ENCODE peak calls at places on chromosome 7, in eight cellular contexts. V is lower lobe of right lung, P is spleen, R is heart right ventricle, U is neural progenitor cell, B is thyroid gland, H is left ventricle myocardium inferior, T is bronchial epithelial cell. D is an unnamed sample. For H3K27me3, the result is how much of the 10 kb centered on the place peaks cover.

GRCh38 chr7:157073335-157073734 is 62.9 kb upstream of the MNX1 start:
- DNase-seq in B (no peak), H (no peak), R (no peak), T (no peak), V (no peak), P (no peak), U (no peak), D (no peak)

GRCh38 chr7:110595694-110596093 is 495.2 kb upstream of the LRRN3 start:
- DNase-seq in T (no peak), R (no peak), V (no peak), H (no peak), U (peak), P (no peak), B (no peak), D (no peak)

GRCh38 chr7:99270702-99271101 is 1.9 kb upstream of the MYH16 start:
- DNase-seq in V (no peak), T (peak), U (peak), R (no peak), B (no peak), P (no peak), H (no peak), D (no peak)

GRCh38 chr7:131501422-131501821 is 55.0 kb downstream of the PODXL start:
- DNase-seq in U (no peak), R (no peak), V (no peak), P (no peak), H (no peak), T (peak), B (no peak), D (no peak)

GRCh38 chr7:126574838-126575250 is 677.9 kb downstream of the GRM8 start:
- DNase-seq in H (no peak), P (no peak), B (no peak), T (peak), V (no peak), R (no peak), U (no peak), D (no peak)

GRCh38 chr7:100431286-100431735 is 1.7 kb downstream of the MEPCE start:
- DNase-seq in H (no peak), P (peak), U (no peak), T (no peak), V (peak), R (no peak), B (no peak), D (no peak)

GRCh38 chr7:77258014-77258413 is 58.4 kb upstream of the FGL2 start:
- DNase-seq in P (no peak), V (no peak), B (no peak), R (no peak), H (no peak), T (peak), U (no peak), D (no peak)

GRCh38 chr7:134811798-134812197 is 32.4 kb downstream of the CALD1 start:
- DNase-seq in V (no peak), U (no peak), B (no peak), T (no peak), P (no peak), R (no peak), H (no peak), D (no peak)

GRCh38 chr7:155007947-155008346 is 5.0 kb upstream of the PAXIP1 start:
- DNase-seq in T (no peak), H (no peak), P (no peak), U (peak), B (no peak), V (no peak), R (no peak), D (no peak)

GRCh38 chr7:71442492-71443196 is 310.7 kb downstream of the GALNT17 start:
- DNase-seq in V (no peak), H (no peak), B (peak), R (no peak), U (no peak), T (no peak), P (no peak), D (no peak)

GRCh38 chr7:70856889-70857511 is 274.9 kb upstream of the GALNT17 start:
- DNase-seq in U (peak), H (peak), P (peak), T (peak), B (peak), R (peak), V (peak), D (peak)

GRCh38 chr7:77338260-77338659 is 77.9 kb downstream of the GSAP start:
- DNase-seq in P (no peak), H (no peak), B (no peak), V (no peak), R (no peak), U (no peak), T (no peak), D (no peak)

GRCh38 chr7:25770670-25771069 is 381.3 kb upstream of the NFE2L3 start:
- DNase-seq in V (no peak), H (no peak), B (no peak), U (no peak), T (no peak), P (no peak), R (no peak), D (no peak)

GRCh38 chr7:158129037-158130022 is 458.3 kb downstream of the PTPRN2 start:
- DNase-seq in V (no peak), U (no peak), R (no peak), P (no peak), B (no peak), H (no peak), T (no peak), D (no peak)

GRCh38 chr7:93843260-93843659 is 47.3 kb downstream of the TFPI2 start:
- DNase-seq in U (no peak), T (no peak), B (no peak), R (no peak), V (no peak), H (no peak), P (no peak), D (no peak)

GRCh38 chr7:95977994-95978393 is 205.6 kb downstream of the DYNC1I1 start:
- DNase-seq in P (no peak), V (no peak), H (no peak), U (no peak), B (no peak), R (no peak), T (no peak), D (no peak)

GRCh38 chr7:134874407-134874806 is 95.0 kb downstream of the CALD1 start:
- DNase-seq in H (no peak), B (no peak), T (no peak), U (no peak), P (no peak), V (no peak), R (no peak), D (no peak)

GRCh38 chr7:123571684-123572083 is 14.1 kb upstream of the NDUFA5 start:
- DNase-seq in R (no peak), U (no peak), B (no peak), P (no peak), H (no peak), V (no peak), T (peak), D (no peak)

GRCh38 chr7:33073243-33073642 is 10.7 kb upstream of the NT5C3A start:
- DNase-seq in B (no peak), P (no peak), H (no peak), U (no peak), T (no peak), V (no peak), R (no peak), D (no peak)

GRCh38 chr7:155398944-155399343 is 59.0 kb upstream of the EN2 start:
- DNase-seq in P (peak), T (no peak), R (no peak), V (no peak), B (no peak), H (no peak), U (no peak), D (peak)

GRCh38 chr7:28580626-28581025 is 168.3 kb downstream of the CREB5 start:
- DNase-seq in T (peak), R (no peak), V (no peak), B (no peak), P (no peak), U (no peak), H (no peak), D (no peak)

GRCh38 chr7:157905740-157906461 is 569.1 kb downstream of the DNAJB6 start:
- DNase-seq in V (no peak), R (peak), T (no peak), U (peak), B (no peak), H (peak), P (no peak), D (peak)

GRCh38 chr7:15839415-15840100 is 153.1 kb upstream of the MEOX2 start:
- DNase-seq in V (peak), U (peak), H (peak), T (no peak), R (peak), B (peak), P (no peak), D (peak)

GRCh38 chr7:74092964-74093339 is 9.3 kb downstream of the LIMK1 start:
- DNase-seq in H (peak), T (no peak), U (no peak), P (peak), B (no peak), V (peak), R (peak), D (peak)

GRCh38 chr7:4682621-4683042 is 537 bp downstream of the FOXK1 start:
- DNase-seq in P (peak), H (peak), B (peak), T (peak), V (peak), R (peak), U (no peak), D (peak)

GRCh38 chr7:124992881-124993562 is 63.4 kb upstream of the POT1 start:
- DNase-seq in U (no peak), R (no peak), T (peak), H (no peak), P (no peak), B (no peak), V (no peak), D (no peak)

GRCh38 chr7:69847921-69848612 is 249.8 kb downstream of the AUTS2 start:
- DNase-seq in T (no peak), H (no peak), B (no peak), R (no peak), U (no peak), V (no peak), P (no peak), D (no peak)

GRCh38 chr7:78912781-78913180 is 540.7 kb downstream of the MAGI2 start:
- DNase-seq in H (no peak), U (no peak), P (no peak), R (no peak), V (no peak), T (peak), B (no peak), D (no peak)

GRCh38 chr7:90412458-90413184 is 9.4 kb downstream of the CLDN12 start:
- DNase-seq in V (no peak), P (no peak), H (no peak), U (peak), T (peak), R (no peak), B (peak), D (peak)

GRCh38 chr7:80883188-80884025 is 35.4 kb downstream of the SEMA3C start:
- DNase-seq in U (no peak), P (no peak), V (no peak), B (no peak), H (no peak), R (no peak), T (peak), D (no peak)

GRCh38 chr7:127732306-127732705 is 80.3 kb downstream of the SND1 start:
- DNase-seq in U (no peak), V (no peak), P (no peak), B (no peak), H (no peak), T (no peak), R (no peak), D (no peak)

GRCh38 chr7:73722785-73723184 is 3.3 kb upstream of the STX1A start:
- DNase-seq in T (no peak), H (no peak), V (no peak), R (no peak), P (no peak), B (no peak), U (no peak), D (no peak)

GRCh38 chr7:47198159-47198558 is 383.8 kb downstream of the TNS3 start:
- DNase-seq in V (no peak), H (no peak), P (no peak), R (no peak), T (no peak), U (no peak), B (no peak), D (no peak)

GRCh38 chr7:47196106-47196630 is 385.7 kb downstream of the TNS3 start:
- DNase-seq in H (no peak), T (no peak), B (peak), U (no peak), P (no peak), R (no peak), V (no peak), D (no peak)

GRCh38 chr7:47194516-47194915 is 387.4 kb downstream of the TNS3 start:
- DNase-seq in B (no peak), P (no peak), V (no peak), R (no peak), H (no peak), T (no peak), U (no peak), D (no peak)

GRCh38 chr7:47197508-47197907 is 384.4 kb downstream of the TNS3 start:
- DNase-seq in V (no peak), H (no peak), P (no peak), R (no peak), B (no peak), T (no peak), U (no peak), D (no peak)

DNA sequence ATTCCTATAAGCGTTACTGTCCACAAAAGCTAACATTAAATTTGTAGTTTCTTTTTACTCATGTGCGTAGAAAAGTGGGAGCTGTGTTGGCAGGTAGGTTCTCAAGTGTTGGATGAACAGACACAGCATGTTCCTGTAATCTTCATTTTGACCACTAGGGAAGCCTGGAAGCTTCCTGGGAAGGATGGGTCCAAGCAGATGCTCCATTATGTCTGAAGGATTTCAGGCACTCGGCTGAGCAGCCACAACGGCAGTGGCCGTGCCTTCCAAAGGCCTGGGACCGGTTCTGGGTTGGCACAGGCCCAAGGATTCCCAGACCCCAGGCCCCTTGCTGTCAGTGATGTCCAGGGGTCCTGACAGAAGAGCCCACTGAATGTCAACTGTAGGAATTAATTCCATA is 386.3 kb downstream of the TNS3 start:
- DNase-seq in P (no peak), H (no peak), U (peak), R (no peak), V (no peak), T (no peak), B (no peak), D (no peak)
- TF ChIP-seq CTCF in P (no peak), H (peak), U (peak), R (no peak), V (no peak), T (no peak), B (no peak), D (peak)

DNA sequence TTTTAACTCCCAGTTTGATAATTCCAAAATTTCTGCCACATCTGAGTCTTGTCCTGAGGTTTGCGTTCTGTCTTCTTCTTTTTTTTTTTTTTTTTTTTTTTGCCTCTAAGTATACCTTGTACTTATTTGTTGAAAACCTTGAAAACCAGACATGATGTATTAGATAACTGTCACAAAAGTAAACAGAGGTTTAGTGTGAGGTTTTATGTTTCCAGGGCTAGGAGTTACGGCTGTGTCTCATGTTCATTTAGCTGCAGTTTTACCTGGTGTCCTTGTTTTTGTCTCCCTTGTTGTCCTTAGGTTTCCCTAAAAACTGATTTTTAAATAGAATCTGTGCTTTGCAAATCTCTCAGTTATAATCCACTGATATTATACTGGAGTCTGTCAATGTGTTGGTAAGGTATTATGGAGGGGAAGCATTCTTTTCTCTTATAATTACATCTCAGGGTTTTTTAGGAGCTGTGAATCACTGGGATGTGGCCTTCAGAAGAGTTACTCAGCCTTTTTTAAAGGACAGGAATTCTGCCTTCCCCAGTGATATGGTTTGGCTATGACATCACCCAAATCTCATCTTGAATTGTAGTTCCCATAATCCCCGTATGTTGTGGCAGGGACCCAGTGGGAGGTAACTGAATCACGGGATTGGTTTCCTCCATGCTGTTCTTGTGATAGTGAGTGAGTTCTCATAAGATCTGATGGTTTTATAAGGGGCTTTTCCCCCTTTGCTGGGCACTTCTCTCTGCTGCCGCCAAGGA is 95.0 kb downstream of the CDCA7L start:
- DNase-seq in P (no peak), V (no peak), U (no peak), B (no peak), T (peak), R (no peak), H (no peak), D (no peak)
- H3K27me3 ChIP-seq in P (under half), V (under half), U (under half), B (under half), T (under half), R (under half), H (under half), D (under half)

GRCh38 chr7:30173058-30173897 is 38.5 kb downstream of the MTURN start:
- DNase-seq in T (peak), V (peak), R (peak), B (peak), U (peak), P (no peak), H (peak), D (peak)
- TF ChIP-seq CTCF in T (peak), V (peak), R (peak), B (no peak), U (peak), P (no peak), H (peak), D (no peak)

GRCh38 chr7:1218541-1219165 is 14.0 kb upstream of the UNCX start:
- DNase-seq in H (no peak), U (peak), V (no peak), R (no peak), P (no peak), B (no peak), T (no peak), D (no peak)
- H3K27me3 ChIP-seq in H (half or more), U (half or more), V (half or more), R (half or more), P (half or more), B (under half), T (under half), D (under half)

DNA sequence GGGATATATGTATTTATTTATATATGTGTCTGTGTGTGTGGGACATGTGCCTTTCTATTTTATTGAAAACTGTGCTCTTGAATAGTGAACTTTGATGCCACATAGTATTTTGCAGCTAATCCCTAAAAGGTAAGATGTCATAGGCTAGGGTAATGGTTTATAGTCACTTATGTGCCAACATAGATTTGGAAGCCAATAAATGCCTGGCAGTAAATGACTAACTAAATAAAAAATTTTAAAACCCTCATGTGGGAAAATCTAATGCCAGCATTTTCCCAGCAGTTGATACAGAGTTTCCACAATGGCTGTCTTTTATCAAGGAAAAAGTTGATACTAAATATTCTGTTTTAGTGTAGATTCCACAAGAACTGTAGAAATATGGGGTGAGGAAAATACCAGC is 101.5 kb upstream of the IMMP2L start:
- DNase-seq in V (no peak), B (no peak), P (no peak), R (no peak), H (no peak), U (no peak), T (no peak), D (no peak)
- TF ChIP-seq CTCF in V (no peak), B (no peak), P (no peak), R (no peak), H (no peak), U (no peak), T (no peak), D (no peak)

DNA sequence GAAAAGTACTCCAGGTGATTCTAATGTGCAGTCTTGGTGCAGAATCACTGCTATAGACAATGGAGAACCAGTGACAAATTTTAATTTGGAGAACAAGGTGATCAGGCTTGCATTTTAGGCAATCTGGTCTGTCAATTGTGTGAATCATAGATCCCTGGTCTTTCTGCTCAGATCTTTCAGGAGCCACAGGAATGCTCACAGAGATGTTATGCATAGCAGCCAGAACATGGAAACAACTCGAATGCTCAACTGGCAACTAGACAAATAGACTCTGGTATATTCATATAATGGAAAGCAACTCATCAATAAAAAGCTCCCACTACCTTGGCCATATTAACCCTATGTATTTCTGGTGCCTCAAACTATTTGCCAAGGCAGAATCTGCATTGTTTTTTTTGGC is 209.1 kb downstream of the PHF14 start:
- DNase-seq in V (no peak), B (no peak), P (no peak), T (peak), U (no peak), H (no peak), R (no peak), D (no peak)
- H3K27me3 ChIP-seq in V (under half), B (under half), P (under half), T (under half), U (under half), H (under half), R (under half), D (under half)